ENCODE peak calls at places on chromosomes 4 and X, in four cellular contexts. One of them, this sample, is unnamed.

GRCh38 chr4:14196141-14196540 is 568.6 kb upstream of the BOD1L1 start:
- DNase-seq in NCI-H460: peak; percentile 27
- DNase-seq in A549: no peak
- DNase-seq in CD8-positive, alpha-beta T cell: no peak
- DNase-seq in this sample: no peak

GRCh38 chr4:5460106-5460801 is 248.1 kb downstream of the EVC2 start:
- DNase-seq in CD8-positive, alpha-beta T cell: no peak
- DNase-seq in NCI-H460: peak; percentile 1
- DNase-seq in A549: peak; percentile 38
- DNase-seq in this sample: no peak

GRCh38 chrX:3215249-3215648 is 131.2 kb downstream of the MXRA5 start:
- DNase-seq in A549: no peak
- DNase-seq in NCI-H460: no peak
- DNase-seq in CD8-positive, alpha-beta T cell: no peak
- DNase-seq in this sample: no peak

GRCh38 chrX:38249965-38250364 is 29.3 kb upstream of the SRPX start:
- DNase-seq in CD8-positive, alpha-beta T cell: no peak
- DNase-seq in A549: no peak
- DNase-seq in NCI-H460: no peak
- DNase-seq in this sample: no peak

GRCh38 chr4:8643441-8643840 is 50.9 kb downstream of the CPZ start:
- DNase-seq in CD8-positive, alpha-beta T cell: no peak
- DNase-seq in NCI-H460: no peak
- DNase-seq in A549: no peak
- DNase-seq in this sample: no peak

GRCh38 chr4:8761167-8761823 is 110.3 kb downstream of the HMX1 start:
- DNase-seq in CD8-positive, alpha-beta T cell: no peak
- DNase-seq in A549: no peak
- DNase-seq in NCI-H460: no peak
- DNase-seq in this sample: no peak

GRCh38 chr4:145824469-145824868 is 114.2 kb downstream of the ZNF827 start:
- DNase-seq in NCI-H460: no peak
- DNase-seq in CD8-positive, alpha-beta T cell: no peak
- DNase-seq in A549: no peak
- DNase-seq in this sample: no peak

GRCh38 chr4:5433196-5433595 is 275.2 kb downstream of the EVC2 start:
- DNase-seq in CD8-positive, alpha-beta T cell: no peak
- DNase-seq in NCI-H460: no peak
- DNase-seq in A549: no peak
- DNase-seq in this sample: no peak

GRCh38 chr4:89641367-89641687 is 195.6 kb downstream of the SNCA start:
- DNase-seq in A549: no peak
- DNase-seq in NCI-H460: no peak
- DNase-seq in CD8-positive, alpha-beta T cell: no peak
- DNase-seq in this sample: no peak